ENCODE peak calls at places on chromosome 9, in seven cellular contexts. N is cardiac muscle cell; J is CD8-positive, alpha-beta T cell; H is fibroblast of lung; G is breast epithelium; O is CD4-positive, CD25-positive, alpha-beta regulatory T cell; K is transverse colon. R is an unnamed sample.

GRCh38 chr9:98231770-98232478 is 23.5 kb downstream of the TBC1D2 start:
- DNase-seq in G (no peak), O (no peak), N (no peak), J (no peak), H (peak; percentile 94), K (no peak), R (no peak)

GRCh38 chr9:134391319-134392231 is 65.3 kb downstream of the RXRA start:
- DNase-seq in N (no peak), K (peak; percentile 54), J (peak; percentile 74), H (no peak), O (peak; percentile 78), G (no peak), R (no peak)

GRCh38 chr9:99921875-99922710 is 15.6 kb downstream of the STX17 start:
- DNase-seq in G (no peak), K (no peak), H (no peak), N (no peak), J (no peak), O (no peak), R (no peak)

GRCh38 chr9:70677336-70677735 is 262.9 kb upstream of the KLF9 start:
- DNase-seq in O (no peak), N (no peak), K (no peak), H (no peak), J (no peak), G (no peak), R (no peak)

GRCh38 chr9:133664651-133665050 is 28.5 kb downstream of the DBH start:
- DNase-seq in J (no peak), G (no peak), O (no peak), N (peak; percentile 20), H (no peak), K (no peak), R (no peak)

GRCh38 chr9:114212841-114213240 is 57.5 kb downstream of the COL27A1 start:
- DNase-seq in K (no peak), J (no peak), G (no peak), H (no peak), N (no peak), O (no peak), R (no peak)

GRCh38 chr9:69176446-69177135 is 2.5 kb downstream of the TJP2 start:
- DNase-seq in G (no peak), H (peak; percentile 38), K (peak; percentile 15), O (no peak), J (no peak), N (no peak), R (no peak)

GRCh38 chr9:76688471-76689238 is 75.6 kb upstream of the PCA3 start:
- DNase-seq in J (no peak), H (no peak), K (no peak), N (no peak), G (no peak), O (no peak), R (no peak)

GRCh38 chr9:23747088-23747748 is 78.8 kb downstream of the ELAVL2 start:
- DNase-seq in H (no peak), N (no peak), K (no peak), J (no peak), O (no peak), G (no peak), R (no peak)

GRCh38 chr9:133683494-133684460 is 47.6 kb downstream of the DBH start:
- DNase-seq in H (no peak), N (peak; percentile 42), J (peak; percentile 71), O (peak; percentile 49), K (no peak), G (no peak), R (no peak)

GRCh38 chr9:120284796-120285195 is 295.2 kb downstream of the CDK5RAP2 start:
- DNase-seq in G (no peak), H (no peak), K (no peak), J (no peak), O (no peak), N (no peak), R (no peak)

GRCh38 chr9:5310851-5311250 is 6.3 kb upstream of the RLN2 start:
- DNase-seq in J (no peak), K (no peak), H (no peak), N (no peak), G (no peak), O (no peak), R (no peak)

GRCh38 chr9:89179535-89179919 is 909 bp upstream of the SHC3 start:
- DNase-seq in O (no peak), G (no peak), K (no peak), N (peak; percentile 4), H (peak; percentile 76), J (no peak), R (no peak)
- H3K4me3 ChIP-seq in O (no peak overlapping the region), G (peak overlapping the region; percentile 45), K (peak overlapping the region; percentile 24), N (peak overlapping the region; percentile 20), H (peak overlapping the region; percentile 14), J (peak overlapping the region; percentile 28), R (peak overlapping the region; percentile 27)

GRCh38 chr9:27572918-27573698 is at the start of gene C9orf72:
- DNase-seq in G (no peak), H (no peak), O (peak; percentile 70), J (peak; percentile 89), K (peak; percentile 87), N (peak; percentile 84), R (no peak)
- H3K27ac ChIP-seq in G (peak within 1 kb of the TSS; percentile 99), H (peak within 1 kb of the TSS; percentile 82), O (peak within 1 kb of the TSS; percentile 98), J (peak within 1 kb of the TSS; percentile 90), K (peak within 1 kb of the TSS; percentile 97), N (peak within 1 kb of the TSS; percentile 92), R (no peak within 1 kb of the TSS)

GRCh38 chr9:136921307-136921706 is 23.2 kb downstream of the FBXW5 start:
- DNase-seq in G (no peak), O (no peak), H (no peak), J (no peak), N (no peak), K (no peak), R (no peak)
- H3K36me3 ChIP-seq in G (no peaks in the 10 kb centered on the region), O (peaks cover 51% of the 10 kb centered on the region), H (peaks cover 27% of the 10 kb centered on the region), J (peaks cover 4% of the 10 kb centered on the region), N (peaks cover 13% of the 10 kb centered on the region), K (peaks cover 3% of the 10 kb centered on the region), R (peaks cover 45% of the 10 kb centered on the region)

DNA sequence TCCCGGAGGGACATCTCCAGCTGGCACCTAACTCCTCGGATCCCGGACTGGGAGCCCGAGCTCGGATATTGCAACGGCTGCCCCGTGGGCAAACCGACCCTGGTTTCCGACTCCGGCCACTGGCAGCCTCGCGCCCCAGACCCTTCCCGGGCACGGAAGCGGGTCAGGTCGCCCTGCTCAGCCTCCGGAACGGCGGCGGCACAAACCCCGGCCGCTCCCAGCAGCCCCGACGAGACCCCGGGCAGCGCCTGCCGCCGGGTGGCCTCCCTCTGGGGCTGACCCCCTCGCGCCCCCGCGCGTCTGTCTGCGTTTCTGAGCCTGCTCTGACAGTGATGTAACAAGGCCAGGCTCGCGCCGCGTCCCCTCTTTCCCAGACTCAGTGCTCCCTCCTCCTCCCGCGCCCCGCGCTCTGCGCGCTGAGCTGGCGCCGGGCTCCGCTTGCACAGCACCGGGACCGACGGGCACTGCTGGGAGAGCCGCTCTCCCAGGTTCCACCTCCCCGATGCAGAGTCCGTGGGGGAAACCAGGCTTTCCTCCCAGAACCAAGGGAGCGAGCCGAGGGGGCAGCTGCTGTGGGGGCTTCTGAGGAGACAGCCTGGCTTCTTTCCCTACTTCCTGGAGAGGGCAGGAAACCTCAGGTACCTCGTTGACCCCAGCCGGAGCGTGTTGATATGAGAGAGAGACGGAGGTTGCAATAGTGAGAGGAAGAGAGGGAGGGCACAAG is at the start of gene TMEM215:
- DNase-seq in J (no peak), K (no peak), H (no peak), G (no peak), O (no peak), N (peak; percentile 46), R (no peak)
- H3K4me3 ChIP-seq in J (no peak within 1 kb of the TSS), K (no peak within 1 kb of the TSS), H (no peak within 1 kb of the TSS), G (peak within 1 kb of the TSS; percentile 11), O (no peak within 1 kb of the TSS), N (peak within 1 kb of the TSS; percentile 23), R (peak within 1 kb of the TSS; percentile 50)

GRCh38 chr9:94656976-94657375 is 17.7 kb upstream of the FBP1 start:
- DNase-seq in N (no peak), H (no peak), K (no peak), G (no peak), J (no peak), O (no peak), R (no peak)

GRCh38 chr9:94654165-94654894 is 15.0 kb upstream of the FBP1 start:
- DNase-seq in K (no peak), O (no peak), H (no peak), N (no peak), G (no peak), J (no peak), R (no peak)

GRCh38 chr9:94650924-94651323 is 11.6 kb upstream of the FBP1 start:
- DNase-seq in K (no peak), O (no peak), H (no peak), N (no peak), J (no peak), G (no peak), R (no peak)

GRCh38 chr9:94656190-94656589 is 16.9 kb upstream of the FBP1 start:
- DNase-seq in J (peak; percentile 14), H (no peak), O (no peak), G (no peak), K (peak; percentile 63), N (peak; percentile 42), R (no peak)

GRCh38 chr9:94655739-94656138 is 16.4 kb upstream of the FBP1 start:
- DNase-seq in H (no peak), O (no peak), K (no peak), N (no peak), G (no peak), J (no peak), R (no peak)
- H3K27ac ChIP-seq in H (no peak overlapping the region), O (no peak overlapping the region), K (no peak overlapping the region), N (no peak overlapping the region), G (no peak overlapping the region), J (peak overlapping the region; percentile 17), R (no peak overlapping the region)

DNA sequence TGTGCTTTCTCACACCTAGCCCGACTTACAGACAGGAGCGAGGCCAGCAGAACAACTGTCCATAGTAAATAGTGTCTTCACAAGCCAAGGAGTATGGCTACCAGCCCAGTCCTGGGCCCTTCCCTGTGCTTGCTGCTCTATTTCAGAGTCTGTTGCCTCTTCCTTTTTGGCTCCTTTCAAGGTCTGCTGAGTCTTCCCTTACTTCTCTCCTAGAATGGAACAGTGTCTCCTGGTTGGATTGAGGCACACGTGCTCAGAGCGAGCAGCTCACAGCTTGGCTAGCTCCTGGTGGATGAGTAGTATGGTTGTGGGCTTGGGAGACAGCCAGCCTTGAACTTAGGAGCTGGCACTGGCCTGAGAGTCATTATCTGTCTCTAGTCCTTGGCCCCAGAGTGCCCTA is 72.8 kb downstream of the TLE4 start:
- DNase-seq in O (no peak), N (no peak), K (no peak), H (no peak), G (no peak), J (no peak), R (no peak)
- H3K36me3 ChIP-seq in O (peaks cover 13% of the 10 kb centered on the region), N (no peaks in the 10 kb centered on the region), K (no peaks in the 10 kb centered on the region), H (no peaks in the 10 kb centered on the region), G (no peaks in the 10 kb centered on the region), J (no peaks in the 10 kb centered on the region), R (no peaks in the 10 kb centered on the region)

GRCh38 chr9:130845254-130845653 is 10.2 kb downstream of the ABL1 start:
- DNase-seq in G (no peak), O (no peak), N (no peak), K (no peak), H (no peak), J (no peak), R (no peak)

GRCh38 chr9:130845901-130846381 is 10.9 kb downstream of the ABL1 start:
- DNase-seq in J (no peak), K (no peak), N (peak; percentile 37), G (no peak), O (no peak), H (peak; percentile 92), R (no peak)

GRCh38 chr9:130849356-130849755 is 14.3 kb downstream of the ABL1 start:
- DNase-seq in G (no peak), K (no peak), O (no peak), H (no peak), J (no peak), N (no peak), R (no peak)

GRCh38 chr9:130847306-130848217 is 12.5 kb downstream of the ABL1 start:
- DNase-seq in H (peak; percentile 100), J (no peak), G (peak; percentile 88), O (no peak), N (no peak), K (peak; percentile 59), R (no peak)

GRCh38 chr9:130846487-130847305 is 11.6 kb downstream of the ABL1 start:
- DNase-seq in H (peak; percentile 68), N (no peak), J (no peak), G (no peak), O (no peak), K (no peak), R (no peak)
- H3K4me3 ChIP-seq in H (peak overlapping the region; percentile 30), N (no peak overlapping the region), J (no peak overlapping the region), G (peak overlapping the region; percentile 7), O (no peak overlapping the region), K (no peak overlapping the region), R (no peak overlapping the region)